ENCODE peak calls at places on chromosomes 6 and 20, in six cellular contexts. One of them, this sample, is unnamed.

GRCh38 chr6:130473886-130474285 is 108.1 kb downstream of the TMEM200A start:
- DNase-seq in IMR-90: peak
- DNase-seq in breast epithelium: no peak
- DNase-seq in adrenal gland: no peak
- DNase-seq in A549: no peak
- DNase-seq in right lobe of liver: no peak
- DNase-seq in this sample: no peak

GRCh38 chr20:17749979-17750721 is 50.4 kb downstream of the BANF2 start:
- DNase-seq in adrenal gland: peak
- DNase-seq in right lobe of liver: peak
- DNase-seq in IMR-90: peak
- DNase-seq in A549: no peak
- DNase-seq in breast epithelium: peak
- DNase-seq in this sample: no peak

GRCh38 chr6:144449218-144449617 is 164.1 kb downstream of the UTRN start:
- DNase-seq in adrenal gland: no peak
- DNase-seq in right lobe of liver: no peak
- DNase-seq in A549: no peak
- DNase-seq in breast epithelium: no peak
- DNase-seq in IMR-90: no peak
- DNase-seq in this sample: no peak

GRCh38 chr20:47764154-47764734 is 21.0 kb downstream of the SULF2 start:
- DNase-seq in adrenal gland: no peak
- DNase-seq in IMR-90: no peak
- DNase-seq in breast epithelium: no peak
- DNase-seq in right lobe of liver: no peak
- DNase-seq in A549: peak
- DNase-seq in this sample: peak

GRCh38 chr6:162068340-162068739 is 659.2 kb downstream of the PRKN start:
- DNase-seq in IMR-90: no peak
- DNase-seq in adrenal gland: no peak
- DNase-seq in breast epithelium: no peak
- DNase-seq in A549: no peak
- DNase-seq in right lobe of liver: no peak
- DNase-seq in this sample: no peak

GRCh38 chr6:44000164-44000842 is 126.9 kb downstream of the MRPL14 start:
- DNase-seq in breast epithelium: no peak
- DNase-seq in IMR-90: peak
- DNase-seq in A549: no peak
- DNase-seq in adrenal gland: no peak
- DNase-seq in right lobe of liver: no peak
- DNase-seq in this sample: no peak

GRCh38 chr6:116111552-116112528 is 11.2 kb downstream of the NT5DC1 start:
- DNase-seq in adrenal gland: no peak
- DNase-seq in IMR-90: peak
- DNase-seq in A549: peak
- DNase-seq in breast epithelium: no peak
- DNase-seq in right lobe of liver: no peak
- DNase-seq in this sample: peak

GRCh38 chr6:37488464-37488863 is 11.2 kb downstream of the CCDC167 start:
- DNase-seq in right lobe of liver: no peak
- DNase-seq in adrenal gland: no peak
- DNase-seq in IMR-90: no peak
- DNase-seq in breast epithelium: no peak
- DNase-seq in A549: no peak
- DNase-seq in this sample: no peak

GRCh38 chr6:67877288-67877687 is 757.8 kb upstream of the ADGRB3 start:
- DNase-seq in IMR-90: no peak
- DNase-seq in adrenal gland: no peak
- DNase-seq in breast epithelium: no peak
- DNase-seq in A549: no peak
- DNase-seq in right lobe of liver: no peak
- DNase-seq in this sample: no peak

GRCh38 chr6:137820425-137820824 is 46.6 kb upstream of the TNFAIP3 start:
- DNase-seq in adrenal gland: no peak
- DNase-seq in right lobe of liver: no peak
- DNase-seq in breast epithelium: no peak
- DNase-seq in A549: no peak
- DNase-seq in IMR-90: peak
- DNase-seq in this sample: no peak

GRCh38 chr6:13068558-13069210 is 259.7 kb downstream of the TBC1D7 start:
- DNase-seq in breast epithelium: no peak
- DNase-seq in IMR-90: no peak
- DNase-seq in A549: no peak
- DNase-seq in right lobe of liver: no peak
- DNase-seq in adrenal gland: no peak
- DNase-seq in this sample: no peak

GRCh38 chr6:139765825-139766285 is 391.4 kb upstream of the CITED2 start:
- DNase-seq in right lobe of liver: no peak
- DNase-seq in adrenal gland: peak
- DNase-seq in IMR-90: peak
- DNase-seq in A549: peak
- DNase-seq in breast epithelium: no peak
- DNase-seq in this sample: no peak

GRCh38 chr6:27532820-27533538 is 60.1 kb upstream of the ZNF184 start:
- DNase-seq in adrenal gland: no peak
- DNase-seq in right lobe of liver: no peak
- DNase-seq in A549: no peak
- DNase-seq in IMR-90: peak
- DNase-seq in breast epithelium: no peak
- DNase-seq in this sample: no peak

GRCh38 chr20:35617397-35618031 is 1.9 kb downstream of the SPAG4 start:
- DNase-seq in right lobe of liver: peak
- DNase-seq in breast epithelium: no peak
- DNase-seq in adrenal gland: peak
- DNase-seq in IMR-90: peak
- DNase-seq in A549: peak
- DNase-seq in this sample: peak

GRCh38 chr20:37516697-37517370 is 4.2 kb upstream of the NNAT start:
- DNase-seq in adrenal gland: no peak
- DNase-seq in A549: no peak
- DNase-seq in breast epithelium: no peak
- DNase-seq in right lobe of liver: no peak
- DNase-seq in IMR-90: peak
- DNase-seq in this sample: no peak

GRCh38 chr6:6943411-6943810 is 164.3 kb upstream of the RREB1 start:
- DNase-seq in right lobe of liver: no peak
- DNase-seq in A549: no peak
- DNase-seq in adrenal gland: no peak
- DNase-seq in breast epithelium: no peak
- DNase-seq in IMR-90: no peak
- DNase-seq in this sample: no peak

GRCh38 chr6:100573169-100573568 is 108.4 kb upstream of the SIM1 start:
- DNase-seq in A549: peak
- DNase-seq in right lobe of liver: no peak
- DNase-seq in IMR-90: peak
- DNase-seq in adrenal gland: no peak
- DNase-seq in breast epithelium: no peak
- DNase-seq in this sample: no peak

GRCh38 chr20:57801046-57801445 is 91.2 kb upstream of the PMEPA1 start:
- DNase-seq in A549: no peak
- DNase-seq in IMR-90: no peak
- DNase-seq in adrenal gland: no peak
- DNase-seq in breast epithelium: no peak
- DNase-seq in right lobe of liver: no peak
- DNase-seq in this sample: no peak

GRCh38 chr20:50813801-50814200 is 18.9 kb downstream of the BCAS4 start:
- DNase-seq in right lobe of liver: no peak
- DNase-seq in breast epithelium: no peak
- DNase-seq in adrenal gland: no peak
- DNase-seq in A549: no peak
- DNase-seq in IMR-90: no peak
- DNase-seq in this sample: no peak
- TF ChIP-seq POLR2A in right lobe of liver: no peak
- TF ChIP-seq POLR2A in breast epithelium: no peak
- TF ChIP-seq POLR2A in adrenal gland: no peak
- TF ChIP-seq POLR2A in A549: no peak
- TF ChIP-seq POLR2A in IMR-90: no peak
- TF ChIP-seq POLR2A in this sample: no peak

GRCh38 chr20:62352402-62353288 is 14.5 kb downstream of the LAMA5 start:
- DNase-seq in breast epithelium: peak
- DNase-seq in right lobe of liver: peak
- DNase-seq in A549: peak
- DNase-seq in adrenal gland: peak
- DNase-seq in IMR-90: no peak
- DNase-seq in this sample: peak
- TF ChIP-seq POLR2A in breast epithelium: no peak
- TF ChIP-seq POLR2A in right lobe of liver: peak
- TF ChIP-seq POLR2A in A549: no peak
- TF ChIP-seq POLR2A in adrenal gland: no peak
- TF ChIP-seq POLR2A in IMR-90: no peak
- TF ChIP-seq POLR2A in this sample: no peak

DNA sequence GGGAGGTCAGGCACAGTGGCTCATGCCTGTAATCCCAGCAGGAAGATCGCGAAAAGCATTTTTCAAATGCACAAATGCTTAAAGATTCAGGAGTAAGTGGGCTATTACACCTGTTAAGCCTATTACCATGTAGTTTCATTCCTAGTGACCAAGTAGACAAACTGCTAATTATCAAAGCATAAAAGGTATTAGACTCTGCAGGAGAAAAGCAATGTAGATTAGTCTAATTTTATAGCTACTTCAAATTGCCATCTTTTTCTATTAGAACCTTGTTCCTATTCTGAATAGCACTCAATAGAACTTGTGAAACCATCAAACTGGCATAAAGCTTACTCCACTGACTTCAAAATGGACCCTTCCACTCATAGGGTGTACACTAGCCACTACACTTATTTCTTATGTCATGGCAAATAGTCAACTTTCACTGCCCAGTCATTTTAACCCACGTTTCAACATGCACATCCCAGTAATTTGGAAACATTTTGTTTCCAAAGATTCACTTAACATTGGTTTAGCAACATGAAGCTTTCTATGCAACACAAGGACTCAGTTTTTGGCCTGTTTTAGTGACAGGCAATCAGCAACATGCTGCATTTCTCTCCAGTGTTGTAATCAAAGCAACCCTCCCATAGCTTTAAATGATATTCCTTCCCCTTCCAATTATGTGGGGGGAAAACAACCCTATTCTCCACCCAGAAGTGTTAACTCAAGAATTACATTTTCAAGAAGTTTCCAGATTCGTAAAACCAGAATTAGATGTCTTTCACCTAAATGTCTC is 3.9 kb downstream of the EEF1A1 start:
- DNase-seq in adrenal gland: no peak
- DNase-seq in right lobe of liver: no peak
- DNase-seq in IMR-90: peak
- DNase-seq in A549: no peak
- DNase-seq in breast epithelium: no peak
- DNase-seq in this sample: no peak
- TF ChIP-seq POLR2A in adrenal gland: no peak
- TF ChIP-seq POLR2A in right lobe of liver: peak
- TF ChIP-seq POLR2A in IMR-90: peak
- TF ChIP-seq POLR2A in A549: no peak
- TF ChIP-seq POLR2A in breast epithelium: no peak
- TF ChIP-seq POLR2A in this sample: no peak

GRCh38 chr6:89413006-89413400 is 930 bp upstream of the RRAGD start:
- DNase-seq in IMR-90: no peak
- DNase-seq in A549: no peak
- DNase-seq in adrenal gland: no peak
- DNase-seq in right lobe of liver: peak
- DNase-seq in breast epithelium: no peak
- DNase-seq in this sample: peak

GRCh38 chr6:89411019-89411268 is 1.1 kb downstream of the RRAGD start:
- DNase-seq in breast epithelium: peak
- DNase-seq in right lobe of liver: peak
- DNase-seq in A549: no peak
- DNase-seq in adrenal gland: peak
- DNase-seq in IMR-90: no peak
- DNase-seq in this sample: peak

GRCh38 chr6:89414215-89414614 is 2.1 kb upstream of the RRAGD start:
- DNase-seq in right lobe of liver: no peak
- DNase-seq in adrenal gland: no peak
- DNase-seq in IMR-90: no peak
- DNase-seq in A549: no peak
- DNase-seq in breast epithelium: no peak
- DNase-seq in this sample: no peak

GRCh38 chr6:89411269-89412070 is 603 bp downstream of the RRAGD start:
- DNase-seq in adrenal gland: peak
- DNase-seq in right lobe of liver: peak
- DNase-seq in A549: no peak
- DNase-seq in IMR-90: no peak
- DNase-seq in breast epithelium: peak
- DNase-seq in this sample: peak

DNA sequence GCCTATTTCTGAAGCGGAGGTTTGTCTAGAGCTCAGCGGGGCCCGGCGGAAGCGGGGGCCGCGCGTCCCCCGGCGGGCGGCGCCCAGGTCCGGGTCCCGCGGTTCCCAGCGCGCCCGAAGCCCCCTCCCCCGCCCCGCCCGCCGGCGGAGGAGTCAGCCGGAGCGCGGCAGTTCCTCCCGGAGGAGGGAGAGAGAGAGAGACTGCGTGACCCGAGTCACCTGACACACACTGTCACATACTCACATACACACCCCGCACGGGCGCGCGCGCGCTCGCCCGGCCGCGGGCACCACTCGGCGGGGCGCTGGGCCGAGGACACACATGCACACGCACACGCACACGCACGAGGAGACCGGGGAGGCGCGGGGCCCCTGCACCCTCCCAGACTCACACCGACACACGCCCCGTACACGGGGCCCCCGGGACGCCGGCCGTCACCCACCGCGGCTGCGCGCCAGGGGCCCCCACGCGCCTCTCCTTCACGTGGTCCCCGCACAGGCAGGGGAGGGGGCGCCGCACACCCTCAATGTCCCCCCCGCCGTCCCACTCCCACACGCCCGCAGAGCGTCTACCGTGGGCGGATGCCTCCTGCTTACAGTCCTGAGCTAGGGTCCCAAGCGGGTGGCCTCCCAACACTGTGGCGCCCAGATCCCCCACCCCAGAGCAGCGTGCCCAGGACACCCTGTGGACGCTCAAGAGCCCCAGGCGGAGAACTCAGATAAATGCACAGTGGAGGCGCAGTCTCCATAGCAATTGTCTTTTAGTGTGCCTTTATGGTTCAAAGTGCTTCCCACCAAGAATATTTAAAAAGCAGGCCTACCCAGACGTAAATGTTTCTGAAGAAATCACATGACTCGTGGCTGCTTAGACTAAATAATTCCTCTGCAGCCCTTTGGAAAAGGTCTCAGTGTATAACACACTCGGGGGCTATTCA is at the start of gene RRAGD:
- DNase-seq in right lobe of liver: peak
- DNase-seq in breast epithelium: peak
- DNase-seq in IMR-90: no peak
- DNase-seq in adrenal gland: peak
- DNase-seq in A549: peak
- DNase-seq in this sample: peak
- TF ChIP-seq POLR2A in right lobe of liver: peak
- TF ChIP-seq POLR2A in breast epithelium: no peak
- TF ChIP-seq POLR2A in IMR-90: no peak
- TF ChIP-seq POLR2A in adrenal gland: no peak
- TF ChIP-seq POLR2A in A549: no peak
- TF ChIP-seq POLR2A in this sample: no peak

GRCh38 chr20:2652724-2653510 is 485 bp downstream of the NOP56 start:
- DNase-seq in A549: no peak
- DNase-seq in right lobe of liver: no peak
- DNase-seq in adrenal gland: peak
- DNase-seq in IMR-90: no peak
- DNase-seq in breast epithelium: no peak
- DNase-seq in this sample: peak
- TF ChIP-seq POLR2A in A549: no peak
- TF ChIP-seq POLR2A in right lobe of liver: peak
- TF ChIP-seq POLR2A in adrenal gland: no peak
- TF ChIP-seq POLR2A in IMR-90: no peak
- TF ChIP-seq POLR2A in breast epithelium: no peak
- TF ChIP-seq POLR2A in this sample: no peak

GRCh38 chr20:49277786-49278035 is 146 bp downstream of the ZNFX1 start:
- DNase-seq in adrenal gland: no peak
- DNase-seq in right lobe of liver: no peak
- DNase-seq in breast epithelium: no peak
- DNase-seq in A549: no peak
- DNase-seq in IMR-90: no peak
- DNase-seq in this sample: no peak
- TF ChIP-seq POLR2A in adrenal gland: peak
- TF ChIP-seq POLR2A in right lobe of liver: peak
- TF ChIP-seq POLR2A in breast epithelium: peak
- TF ChIP-seq POLR2A in A549: no peak
- TF ChIP-seq POLR2A in IMR-90: no peak
- TF ChIP-seq POLR2A in this sample: no peak